ENCODE peak calls at places on chromosomes 2 and 18, in five cellular contexts. J, K, T, H and Q are unnamed samples.

GRCh38 chr2:72863046-72863445 is 24.2 kb upstream of the SPR start:
- DNase-seq in J (no peak), K (no peak), T (no peak), H (no peak), Q (no peak)

GRCh38 chr2:191691016-191691725 is 13.2 kb downstream of the NABP1 start:
- DNase-seq in J (peak), K (peak), T (no peak), H (no peak), Q (no peak)

GRCh38 chr18:75211002-75211621 is 515 bp downstream of the TSHZ1 start:
- DNase-seq in J (peak), K (peak), T (peak), H (peak), Q (no peak)

GRCh38 chr2:31387850-31388249 is 26.7 kb downstream of the XDH start:
- DNase-seq in J (no peak), K (no peak), T (no peak), H (no peak), Q (no peak)

GRCh38 chr2:44578401-44579135 is 216.8 kb downstream of the CAMKMT start:
- DNase-seq in J (no peak), K (peak), T (no peak), H (no peak), Q (no peak)

GRCh38 chr18:48292787-48293409 is 116.3 kb downstream of the ZBTB7C start:
- DNase-seq in J (no peak), K (no peak), T (no peak), H (no peak), Q (no peak)

GRCh38 chr2:37993135-37993534 is 68.0 kb downstream of the RMDN2 start:
- DNase-seq in J (no peak), K (peak), T (no peak), H (no peak), Q (no peak)

GRCh38 chr2:142863485-142863921 is 14.0 kb upstream of the KYNU start:
- DNase-seq in J (no peak), K (peak), T (no peak), H (no peak), Q (no peak)

GRCh38 chr18:45567123-45567522 is 48.2 kb upstream of the SLC14A2 start:
- DNase-seq in J (peak), K (peak), T (no peak), H (no peak), Q (no peak)

GRCh38 chr2:173175222-173175621 is 99.6 kb downstream of the MAP3K20 start:
- DNase-seq in J (no peak), K (peak), T (no peak), H (no peak), Q (no peak)

DNA sequence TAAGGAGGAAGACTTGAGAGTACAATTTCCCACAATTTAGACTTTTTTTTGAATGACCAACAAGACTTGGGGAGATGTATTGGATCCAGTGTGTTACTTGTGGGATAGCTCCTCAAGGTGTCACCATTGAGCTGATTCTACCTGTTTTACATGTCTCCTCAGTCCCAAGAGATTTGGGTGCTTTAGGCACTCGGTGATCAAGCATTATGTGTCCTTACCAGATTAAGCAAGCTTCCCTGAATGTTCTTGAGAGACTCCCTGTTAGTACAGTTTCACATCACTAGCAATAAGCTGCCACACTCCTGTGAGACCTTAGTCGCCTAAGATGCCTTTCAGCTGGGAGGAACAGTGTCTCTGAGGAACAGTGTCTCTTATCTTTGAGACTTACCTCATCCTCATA is 384.3 kb upstream of the SYT4 start:
- DNase-seq in J (peak), K (peak), T (no peak), H (no peak), Q (no peak)
- TF ChIP-seq CTCF in J (peak), K (peak), T (no peak), H (no peak), Q (peak)

GRCh38 chr2:54050445-54050844 is 65.0 kb upstream of the ACYP2 start:
- DNase-seq in J (no peak), K (no peak), T (no peak), H (no peak), Q (no peak)

GRCh38 chr2:54054271-54054670 is 61.1 kb upstream of the ACYP2 start:
- DNase-seq in J (no peak), K (no peak), T (no peak), H (no peak), Q (no peak)

GRCh38 chr2:54054774-54055173 is 60.6 kb upstream of the ACYP2 start:
- DNase-seq in J (no peak), K (no peak), T (no peak), H (no peak), Q (no peak)

GRCh38 chr2:54053830-54054229 is 61.6 kb upstream of the ACYP2 start:
- DNase-seq in J (no peak), K (no peak), T (no peak), H (no peak), Q (no peak)

GRCh38 chr2:54052825-54053718 is 62.3 kb upstream of the ACYP2 start:
- DNase-seq in J (no peak), K (no peak), T (no peak), H (no peak), Q (no peak)
- TF ChIP-seq CTCF in J (no peak), K (peak), T (no peak), H (no peak), Q (peak)

GRCh38 chr18:59842947-59843346 is 56.8 kb upstream of the PMAIP1 start:
- DNase-seq in J (no peak), K (no peak), T (no peak), H (no peak), Q (no peak)

GRCh38 chr18:59837586-59837985 is 62.2 kb upstream of the PMAIP1 start:
- DNase-seq in J (peak), K (peak), T (no peak), H (no peak), Q (peak)

GRCh38 chr18:59839241-59839640 is 60.6 kb upstream of the PMAIP1 start:
- DNase-seq in J (no peak), K (no peak), T (no peak), H (no peak), Q (no peak)

GRCh38 chr18:59835656-59836379 is 64.0 kb upstream of the PMAIP1 start:
- DNase-seq in J (peak), K (peak), T (no peak), H (no peak), Q (no peak)

DNA sequence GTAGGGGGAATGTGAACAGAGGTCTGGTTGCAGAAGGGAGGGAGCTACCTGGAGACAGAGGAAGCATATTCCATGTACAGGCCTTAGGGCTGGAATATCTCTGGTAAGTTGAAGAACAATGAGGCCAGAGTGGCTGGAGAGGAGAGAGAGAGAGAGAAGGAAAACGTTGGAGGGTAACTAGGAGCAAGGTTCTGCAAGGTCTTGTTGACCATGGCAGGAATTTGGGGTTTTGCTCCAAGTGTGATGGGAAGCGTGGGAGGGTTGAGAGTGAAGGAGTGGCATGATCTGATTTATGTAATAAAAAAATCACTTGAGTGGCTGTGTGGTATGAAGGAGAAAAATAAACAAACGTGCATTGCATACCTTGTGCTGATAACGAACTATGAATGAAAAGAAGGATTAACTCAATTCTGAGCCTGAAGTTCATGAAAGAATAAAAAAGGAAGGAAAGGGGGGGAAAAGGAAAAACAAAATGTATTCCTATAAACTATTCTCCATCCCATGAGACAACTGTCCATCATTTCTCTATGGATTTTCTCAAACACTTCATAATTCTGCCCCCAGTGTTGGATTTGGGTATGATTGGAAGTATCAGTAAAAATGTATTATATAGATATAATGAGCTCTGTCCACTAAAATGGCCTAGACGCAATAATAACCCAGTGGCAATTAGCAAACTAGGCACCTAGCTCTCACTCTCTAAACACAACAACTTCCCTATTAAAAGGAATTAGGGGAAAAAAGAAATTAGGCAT is 59.7 kb upstream of the PMAIP1 start:
- DNase-seq in J (no peak), K (peak), T (no peak), H (no peak), Q (no peak)
- TF ChIP-seq CTCF in J (no peak), K (peak), T (no peak), H (no peak), Q (no peak)

DNA sequence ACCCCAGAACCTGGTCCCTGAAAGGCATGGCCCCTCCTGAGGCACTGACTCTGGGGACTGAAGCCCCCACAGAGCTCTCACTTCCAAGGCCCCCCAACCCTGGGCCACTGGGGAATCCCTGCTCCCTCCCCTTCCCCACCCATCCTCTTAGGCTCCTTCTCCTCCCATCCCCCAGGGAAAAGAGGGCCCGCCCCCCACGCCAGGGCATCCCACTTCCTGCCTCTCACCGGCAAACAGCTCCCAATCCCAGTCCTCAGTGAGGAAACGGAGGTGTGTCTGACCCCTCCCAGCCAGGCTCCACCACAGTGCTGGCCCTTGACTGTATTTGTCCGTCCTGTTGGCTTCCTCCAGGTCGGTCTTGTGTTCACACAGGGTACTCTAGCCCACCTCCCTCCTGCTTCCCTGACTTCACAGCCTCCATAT is 35.0 kb upstream of the PTMA start:
- DNase-seq in J (peak), K (peak), T (peak), H (peak), Q (no peak)
- TF ChIP-seq CTCF in J (no peak), K (no peak), T (no peak), H (no peak), Q (no peak)

GRCh38 chr2:85728883-85729824 is 24.6 kb upstream of the ATOH8 start:
- DNase-seq in J (peak), K (peak), T (peak), H (peak), Q (peak)

GRCh38 chr2:85725451-85725850 is 28.3 kb upstream of the ATOH8 start:
- DNase-seq in J (no peak), K (no peak), T (no peak), H (no peak), Q (no peak)

GRCh38 chr2:85729825-85730510 is 23.8 kb upstream of the ATOH8 start:
- DNase-seq in J (no peak), K (no peak), T (no peak), H (no peak), Q (no peak)

GRCh38 chr2:85728342-85728741 is 25.4 kb upstream of the ATOH8 start:
- DNase-seq in J (no peak), K (no peak), T (no peak), H (no peak), Q (no peak)

DNA sequence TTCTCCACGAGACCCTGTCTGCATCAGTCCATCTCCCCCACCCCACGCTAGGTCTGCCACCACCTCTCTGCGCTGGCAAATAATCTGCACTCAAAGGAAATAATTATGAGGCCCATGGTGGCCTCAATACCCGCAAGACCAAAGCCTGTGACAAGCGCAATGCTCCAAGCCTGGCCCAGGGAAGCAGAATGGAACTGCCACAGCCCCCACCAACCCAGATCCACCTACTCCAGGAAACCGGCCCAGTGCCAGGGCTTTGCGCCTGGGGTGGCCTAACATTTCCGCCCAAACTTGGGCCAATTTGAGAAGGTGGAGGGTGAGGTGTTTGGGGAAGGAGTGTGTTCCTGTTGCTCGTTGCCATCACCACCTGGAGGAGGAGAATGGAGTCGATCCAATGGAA is 26.0 kb upstream of the ATOH8 start:
- DNase-seq in J (no peak), K (no peak), T (no peak), H (no peak), Q (no peak)
- TF ChIP-seq CTCF in J (no peak), K (no peak), T (no peak), H (no peak), Q (no peak)